ENCODE peak calls at places on chromosomes 1 and 21, in six cellular contexts. T, J, H, G, F and Z are unnamed samples.

GRCh38 chr1:180040034-180040433 is 85.4 kb downstream of the CEP350 start:
- DNase-seq in T (peak; percentile 42), G (no peak), H (no peak), F (peak; percentile 65), J (no peak), Z (peak; percentile 14)

GRCh38 chr1:35443768-35444518 is 113.3 kb downstream of the KIAA0319L start:
- DNase-seq in H (no peak), F (no peak), T (no peak), G (peak; percentile 50), J (no peak), Z (no peak)

GRCh38 chr1:206472454-206472853 is 2.2 kb downstream of the IKBKE start:
- DNase-seq in G (peak; percentile 51), T (peak; percentile 86), F (peak; percentile 74), J (peak; percentile 62), H (peak; percentile 40), Z (peak; percentile 85)

GRCh38 chr21:37346841-37347430 is 19.6 kb upstream of the DYRK1A start:
- DNase-seq in J (no peak), G (no peak), T (no peak), H (no peak), F (peak; percentile 12), Z (no peak)

GRCh38 chr1:54679055-54679643 is 36.5 kb upstream of the TTC4 start:
- DNase-seq in T (no peak), G (no peak), H (no peak), J (no peak), F (no peak), Z (no peak)

GRCh38 chr1:115969509-115969908 is 6.8 kb upstream of the SLC22A15 start:
- DNase-seq in F (no peak), T (no peak), G (peak; percentile 94), J (no peak), H (no peak), Z (no peak)

GRCh38 chr1:38613996-38614395 is 245.6 kb downstream of the RRAGC start:
- DNase-seq in G (no peak), T (no peak), F (no peak), H (no peak), J (no peak), Z (no peak)

GRCh38 chr21:35037384-35038105 is 11.6 kb downstream of the RUNX1 start:
- DNase-seq in T (no peak), F (no peak), H (no peak), J (no peak), G (no peak), Z (no peak)

GRCh38 chr1:228097333-228098081 is 5.6 kb downstream of the C1orf35 start:
- DNase-seq in F (no peak), T (no peak), H (no peak), J (peak; percentile 19), G (no peak), Z (no peak)

GRCh38 chr1:64363616-64364015 is 106.3 kb upstream of the CACHD1 start:
- DNase-seq in H (no peak), J (no peak), T (no peak), G (no peak), F (no peak), Z (no peak)

GRCh38 chr1:160214481-160215140 is 9.4 kb downstream of the PEA15 start:
- DNase-seq in T (no peak), J (no peak), G (no peak), H (no peak), F (no peak), Z (no peak)

GRCh38 chr1:101187287-101187686 is 49.5 kb upstream of the S1PR1 start:
- DNase-seq in G (no peak), T (no peak), H (no peak), J (no peak), F (no peak), Z (no peak)

GRCh38 chr1:205056188-205056611 is 13.2 kb downstream of the CNTN2 start:
- DNase-seq in T (no peak), J (no peak), H (no peak), F (peak; percentile 11), G (no peak), Z (no peak)

GRCh38 chr1:19341201-19342076 is 29.3 kb downstream of the SLC66A1 start:
- DNase-seq in J (peak; percentile 62), T (peak; percentile 51), F (peak; percentile 59), G (peak; percentile 96), H (peak; percentile 71), Z (peak; percentile 78)

GRCh38 chr1:76198452-76198851 is 123.9 kb downstream of the ST6GALNAC3 start:
- DNase-seq in T (peak; percentile 2), H (no peak), F (no peak), J (no peak), G (no peak), Z (peak; percentile 5)

GRCh38 chr1:42767510-42767924 is 468 bp downstream of the C1orf50 start:
- DNase-seq in F (peak; percentile 20), G (no peak), T (no peak), H (no peak), J (no peak), Z (no peak)

GRCh38 chr1:30244801-30245200 is 478.6 kb downstream of the MATN1 start:
- DNase-seq in F (no peak), H (no peak), J (no peak), G (no peak), T (no peak), Z (no peak)

GRCh38 chr1:23868848-23869450 is 859 bp upstream of the FUCA1 start:
- DNase-seq in G (peak; percentile 13), T (no peak), H (no peak), F (no peak), J (peak; percentile 49), Z (no peak)

GRCh38 chr1:42958488-42959317 is at the start of gene SLC2A1:
- DNase-seq in J (peak; percentile 93), G (peak; percentile 96), T (peak; percentile 94), F (peak; percentile 96), H (peak; percentile 96), Z (peak; percentile 86)

GRCh38 chr1:201886103-201886885 is 2.4 kb upstream of the SHISA4 start:
- DNase-seq in T (peak; percentile 45), F (no peak), J (no peak), H (no peak), G (no peak), Z (no peak)

GRCh38 chr1:70331962-70332361 is 22.6 kb downstream of the ANKRD13C start:
- DNase-seq in H (no peak), J (no peak), T (peak; percentile 76), F (peak; percentile 72), G (no peak), Z (no peak)

GRCh38 chr21:45981154-45981606 is 390 bp upstream of the COL6A1 start:
- DNase-seq in G (peak; percentile 85), F (peak; percentile 70), T (peak; percentile 88), J (peak; percentile 68), H (peak; percentile 75), Z (peak; percentile 81)
- H3K4me3 ChIP-seq in G (peak overlapping the region; percentile 74), F (peak overlapping the region; percentile 31), T (peak overlapping the region; percentile 63), J (no peak overlapping the region), H (peak overlapping the region; percentile 21), Z (peak overlapping the region; percentile 47)

DNA sequence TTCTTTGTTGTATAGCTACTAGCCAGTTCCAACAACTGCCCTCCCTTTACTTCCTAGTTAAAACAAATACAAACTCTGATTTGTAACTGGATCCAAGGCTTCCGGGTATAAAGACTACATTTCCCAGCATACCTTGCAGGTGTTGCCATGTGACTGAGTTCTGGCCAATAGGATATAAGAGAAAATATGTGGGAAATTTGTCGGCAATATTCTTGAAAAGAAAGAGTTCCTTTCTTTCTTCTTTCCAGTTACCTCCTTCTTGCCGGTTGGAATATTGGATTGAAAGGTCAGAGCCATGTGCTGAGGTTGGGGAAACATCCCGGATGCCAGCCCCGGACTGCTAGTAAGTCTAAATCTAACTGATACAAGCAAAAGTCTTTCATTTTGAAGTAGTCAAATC is 23.0 kb upstream of the ZBTB40 start:
- DNase-seq in T (peak; percentile 51), H (no peak), F (peak; percentile 46), G (peak; percentile 86), J (no peak), Z (peak; percentile 51)
- H3K27ac ChIP-seq in T (no peak overlapping the region), H (no peak overlapping the region), F (no peak overlapping the region), G (no peak overlapping the region), J (no peak overlapping the region), Z (no peak overlapping the region)

GRCh38 chr1:44537538-44537937 is 132.5 kb downstream of the RNF220 start:
- DNase-seq in G (peak; percentile 65), F (no peak), T (no peak), J (no peak), H (no peak), Z (no peak)
- H3K27me3 ChIP-seq in G (no peaks in the 10 kb centered on the region), F (no peaks in the 10 kb centered on the region), T (peaks cover 15% of the 10 kb centered on the region), J (no peaks in the 10 kb centered on the region), H (no peaks in the 10 kb centered on the region), Z (peaks cover 4% of the 10 kb centered on the region)

DNA sequence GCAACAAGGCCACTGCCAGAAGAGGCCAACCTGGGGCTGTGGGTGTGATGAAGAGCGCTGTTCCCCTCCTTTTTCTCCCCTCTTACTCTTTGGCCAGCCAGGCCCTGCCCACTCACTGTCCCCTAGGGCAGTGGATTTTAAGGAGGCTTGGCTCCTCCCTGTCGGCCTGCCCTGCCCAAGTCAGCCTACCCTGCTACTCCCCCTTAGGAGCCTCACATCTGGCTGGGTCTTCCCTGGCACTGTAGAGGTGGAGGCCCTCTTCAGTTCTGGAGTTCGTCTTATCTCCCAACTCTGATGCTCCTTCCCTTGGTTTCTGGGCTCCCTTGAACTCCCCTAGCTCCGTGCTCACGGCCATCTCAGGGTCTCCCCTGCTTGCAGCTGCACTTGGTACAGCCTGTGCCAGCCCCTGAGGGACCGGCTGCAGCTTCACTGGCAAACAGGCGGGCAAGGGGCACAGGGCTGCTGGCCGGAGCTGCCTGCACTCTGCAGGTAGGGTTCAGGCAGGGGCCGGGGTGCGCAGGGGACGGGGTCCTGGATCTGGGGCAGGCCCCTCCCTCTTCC is 4.0 kb downstream of the AMPD2 start:
- DNase-seq in T (no peak), H (no peak), G (no peak), J (no peak), F (no peak), Z (no peak)
- H3K4me3 ChIP-seq in T (no peak overlapping the region), H (peak overlapping the region; percentile 12), G (no peak overlapping the region), J (no peak overlapping the region), F (no peak overlapping the region), Z (no peak overlapping the region)